ENCODE peak calls at places on chromosomes 16 and 17, in seven cellular contexts. T is prostate gland, L is colonic mucosa, J is heart right ventricle, N is astrocyte, D is BJ, P is hepatocyte. Q is an unnamed sample.

GRCh38 chr16:83345846-83346245 is 461.9 kb upstream of the HSBP1 start:
- DNase-seq in T (no peak), L (no peak), J (no peak), N (no peak), D (no peak), P (no peak), Q (no peak)

GRCh38 chr16:47016700-47017133 is 43.2 kb upstream of the DNAJA2 start:
- DNase-seq in T (no peak), L (no peak), J (no peak), N (no peak), D (no peak), P (no peak), Q (no peak)

GRCh38 chr17:48540213-48540612 is 4.7 kb downstream of the HOXB2 start:
- DNase-seq in T (no peak), L (no peak), J (no peak), N (peak), D (no peak), P (no peak), Q (no peak)

GRCh38 chr16:88295526-88296436 is 87.0 kb upstream of the ZNF469 start:
- DNase-seq in T (no peak), L (no peak), J (no peak), N (no peak), D (no peak), P (no peak), Q (no peak)

GRCh38 chr16:1221628-1222552 is 3.2 kb downstream of the TPSG1 start:
- DNase-seq in T (no peak), L (no peak), J (no peak), N (no peak), D (no peak), P (no peak), Q (no peak)

GRCh38 chr17:50926523-50926922 is 60.4 kb upstream of the TOB1 start:
- DNase-seq in T (no peak), L (no peak), J (no peak), N (no peak), D (no peak), P (no peak), Q (no peak)

GRCh38 chr17:9200699-9201359 is 179.5 kb downstream of the NTN1 start:
- DNase-seq in T (no peak), L (no peak), J (no peak), N (no peak), D (no peak), P (no peak), Q (no peak)

GRCh38 chr16:8752706-8753105 is 44.7 kb downstream of the TMEM186 start:
- DNase-seq in T (no peak), L (no peak), J (no peak), N (no peak), D (no peak), P (no peak), Q (no peak)

GRCh38 chr17:48024149-48025039 is 13.2 kb downstream of the COPZ2 start:
- DNase-seq in T (peak), L (peak), J (peak), N (peak), D (no peak), P (peak), Q (no peak)

GRCh38 chr16:74987027-74987681 is 2.2 kb upstream of the WDR59 start:
- DNase-seq in T (no peak), L (no peak), J (no peak), N (no peak), D (no peak), P (no peak), Q (no peak)

GRCh38 chr17:29390856-29391631 is 881 bp downstream of the TAOK1 start:
- DNase-seq in T (peak), L (peak), J (peak), N (no peak), D (no peak), P (peak), Q (no peak)

GRCh38 chr17:41959030-41959335 is 7.6 kb upstream of the CNP start:
- DNase-seq in T (no peak), L (no peak), J (no peak), N (peak), D (no peak), P (no peak), Q (no peak)

GRCh38 chr17:43540821-43541674 is 5.1 kb downstream of the ETV4 start:
- DNase-seq in T (no peak), L (no peak), J (no peak), N (no peak), D (no peak), P (no peak), Q (no peak)

GRCh38 chr17:38591759-38592241 is 14.0 kb downstream of the SRCIN1 start:
- DNase-seq in T (no peak), L (no peak), J (no peak), N (peak), D (no peak), P (no peak), Q (no peak)

DNA sequence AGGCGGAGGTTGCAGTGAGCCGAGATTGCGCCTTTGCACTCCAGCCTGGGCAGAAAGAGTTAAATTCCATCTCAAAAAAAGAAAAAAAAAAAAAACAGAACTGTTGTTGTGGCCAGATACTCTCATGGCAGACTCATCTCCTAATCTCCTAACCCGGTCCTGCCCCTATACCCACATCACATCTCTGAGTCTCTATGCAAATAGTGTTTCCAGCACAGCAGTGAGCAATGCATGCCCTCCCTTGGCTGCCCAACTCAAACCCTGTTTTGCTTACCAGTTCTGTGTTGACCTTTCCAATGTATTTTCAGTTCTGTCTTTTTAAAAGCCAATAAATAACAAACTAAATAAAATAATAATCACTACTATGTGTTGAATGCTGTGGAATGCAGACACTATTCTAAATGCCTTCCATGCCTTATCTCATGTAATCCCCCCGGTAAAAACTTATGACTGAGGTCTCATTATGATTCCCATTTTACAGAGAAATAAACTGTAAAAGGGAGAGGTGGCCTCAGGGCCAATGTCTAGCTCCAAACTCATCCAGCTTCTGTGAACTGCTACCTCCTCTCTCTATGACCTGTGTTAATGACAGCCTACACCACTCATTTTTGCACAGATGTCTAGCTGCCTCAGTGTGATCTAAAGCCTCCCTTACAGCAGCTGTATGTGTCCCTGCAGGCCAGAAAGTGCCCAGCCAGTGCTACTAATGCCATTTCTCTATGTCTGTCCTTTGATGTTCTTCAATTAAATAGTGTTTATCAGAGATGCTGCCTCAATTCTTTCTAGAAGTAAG is 289.8 kb downstream of the HS3ST3B1 start:
- DNase-seq in T (no peak), L (no peak), J (no peak), N (no peak), D (no peak), P (no peak), Q (no peak)
- H3K4me3 ChIP-seq in T (no peak), L (no peak), J (no peak), N (no peak), D (no peak), P (no peak), Q (no peak)

GRCh38 chr17:20611314-20611713 is 31.8 kb downstream of the CDRT15L2 start:
- DNase-seq in T (no peak), L (no peak), J (no peak), N (no peak), D (no peak), P (no peak), Q (no peak)
- TF ChIP-seq CTCF in T (no peak), L (no peak), J (no peak), N (no peak), D (no peak), P (no peak), Q (no peak)

DNA sequence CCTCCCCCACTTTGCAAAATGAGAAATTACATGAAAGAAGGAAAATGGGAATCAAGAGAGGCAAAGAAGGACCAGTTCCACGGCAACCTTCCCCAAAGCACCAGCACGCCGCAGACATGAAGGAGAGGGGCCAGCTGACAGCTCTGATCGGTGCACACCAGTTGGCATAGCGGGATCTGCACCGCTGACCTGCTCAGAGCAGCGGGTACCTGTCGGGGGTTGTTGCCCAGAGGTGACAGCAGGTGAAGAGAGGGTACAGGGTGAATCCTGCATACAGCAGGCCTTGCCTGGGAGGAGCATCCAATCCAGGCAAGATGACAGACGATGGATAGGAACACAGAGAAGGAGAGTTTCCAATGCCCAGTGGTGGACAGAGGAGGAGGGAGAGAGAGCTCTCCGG is 24.1 kb downstream of the CEP295NL start:
- DNase-seq in T (no peak), L (no peak), J (no peak), N (no peak), D (no peak), P (no peak), Q (no peak)
- H3K4me3 ChIP-seq in T (no peak), L (no peak), J (no peak), N (no peak), D (no peak), P (no peak), Q (no peak)

GRCh38 chr17:82371333-82372062 is at the start of gene UTS2R:
- DNase-seq in T (no peak), L (no peak), J (no peak), N (no peak), D (no peak), P (no peak), Q (no peak)
- TF ChIP-seq CTCF in T (no peak), L (no peak), J (no peak), N (no peak), D (no peak), P (no peak), Q (no peak)

Q was measured in AG04449.